ENCODE peak calls at places on chromosomes 13 and 19, in nine cellular contexts. One of them, this sample, is unnamed.

GRCh38 chr13:109782823-109783411 is 3.5 kb downstream of the IRS2 start:
- DNase-seq in HTR-8/SVneo: no peak
- DNase-seq in A549: no peak
- DNase-seq in activated T-helper 1 cell treated with anti-CD3 and anti-CD28 coated beads, Interleukin-12 subunit alpha, Interleukin-12 subunit beta, Interleukin-2, Interleukin-4 antibody, amounts not matched to agents 30 ng/mL and 10 ng/mL and 1 ng/mL, durations not matched to agents 14 hours and 24 hours and 36 hours: no peak
- DNase-seq in amygdala: no peak
- DNase-seq in stimulated activated CD8-positive, alpha-beta memory T cell treated with anti-CD3 and anti-CD28 coated beads, Interleukin-15, amount 100 ng/mL, for 24 hours: no peak
- DNase-seq in mammary epithelial cell: no peak
- DNase-seq in uterus: no peak
- DNase-seq in cardiac fibroblast: no peak
- DNase-seq in this sample: no peak

GRCh38 chr19:8050274-8051096 is 2.1 kb upstream of the CCL25 start:
- DNase-seq in HTR-8/SVneo: peak
- DNase-seq in A549: peak
- DNase-seq in activated T-helper 1 cell treated with anti-CD3 and anti-CD28 coated beads, Interleukin-12 subunit alpha, Interleukin-12 subunit beta, Interleukin-2, Interleukin-4 antibody, amounts not matched to agents 30 ng/mL and 10 ng/mL and 1 ng/mL, durations not matched to agents 14 hours and 24 hours and 36 hours: peak
- DNase-seq in amygdala: peak
- DNase-seq in stimulated activated CD8-positive, alpha-beta memory T cell treated with anti-CD3 and anti-CD28 coated beads, Interleukin-15, amount 100 ng/mL, for 24 hours: peak
- DNase-seq in mammary epithelial cell: peak
- DNase-seq in uterus: peak
- DNase-seq in cardiac fibroblast: peak
- DNase-seq in this sample: peak

GRCh38 chr19:29724102-29724641 is 9.1 kb upstream of the C19orf12 start:
- DNase-seq in HTR-8/SVneo: no peak
- DNase-seq in A549: no peak
- DNase-seq in activated T-helper 1 cell treated with anti-CD3 and anti-CD28 coated beads, Interleukin-12 subunit alpha, Interleukin-12 subunit beta, Interleukin-2, Interleukin-4 antibody, amounts not matched to agents 30 ng/mL and 10 ng/mL and 1 ng/mL, durations not matched to agents 14 hours and 24 hours and 36 hours: no peak
- DNase-seq in amygdala: no peak
- DNase-seq in stimulated activated CD8-positive, alpha-beta memory T cell treated with anti-CD3 and anti-CD28 coated beads, Interleukin-15, amount 100 ng/mL, for 24 hours: no peak
- DNase-seq in mammary epithelial cell: no peak
- DNase-seq in uterus: no peak
- DNase-seq in cardiac fibroblast: peak
- DNase-seq in this sample: no peak

GRCh38 chr13:37059136-37059847 is at the start of gene SUPT20H:
- DNase-seq in HTR-8/SVneo: peak
- DNase-seq in A549: peak
- DNase-seq in activated T-helper 1 cell treated with anti-CD3 and anti-CD28 coated beads, Interleukin-12 subunit alpha, Interleukin-12 subunit beta, Interleukin-2, Interleukin-4 antibody, amounts not matched to agents 30 ng/mL and 10 ng/mL and 1 ng/mL, durations not matched to agents 14 hours and 24 hours and 36 hours: peak
- DNase-seq in amygdala: peak
- DNase-seq in stimulated activated CD8-positive, alpha-beta memory T cell treated with anti-CD3 and anti-CD28 coated beads, Interleukin-15, amount 100 ng/mL, for 24 hours: peak
- DNase-seq in mammary epithelial cell: peak
- DNase-seq in uterus: peak
- DNase-seq in cardiac fibroblast: peak
- DNase-seq in this sample: peak

GRCh38 chr19:18717601-18718000 is 34.1 kb downstream of the CRTC1 start:
- DNase-seq in HTR-8/SVneo: no peak
- DNase-seq in A549: no peak
- DNase-seq in activated T-helper 1 cell treated with anti-CD3 and anti-CD28 coated beads, Interleukin-12 subunit alpha, Interleukin-12 subunit beta, Interleukin-2, Interleukin-4 antibody, amounts not matched to agents 30 ng/mL and 10 ng/mL and 1 ng/mL, durations not matched to agents 14 hours and 24 hours and 36 hours: no peak
- DNase-seq in amygdala: no peak
- DNase-seq in stimulated activated CD8-positive, alpha-beta memory T cell treated with anti-CD3 and anti-CD28 coated beads, Interleukin-15, amount 100 ng/mL, for 24 hours: no peak
- DNase-seq in mammary epithelial cell: no peak
- DNase-seq in uterus: no peak
- DNase-seq in cardiac fibroblast: no peak
- DNase-seq in this sample: no peak

GRCh38 chr19:55651236-55651635 is 3.2 kb downstream of the CCDC106 start:
- DNase-seq in HTR-8/SVneo: no peak
- DNase-seq in A549: no peak
- DNase-seq in activated T-helper 1 cell treated with anti-CD3 and anti-CD28 coated beads, Interleukin-12 subunit alpha, Interleukin-12 subunit beta, Interleukin-2, Interleukin-4 antibody, amounts not matched to agents 30 ng/mL and 10 ng/mL and 1 ng/mL, durations not matched to agents 14 hours and 24 hours and 36 hours: no peak
- DNase-seq in amygdala: no peak
- DNase-seq in stimulated activated CD8-positive, alpha-beta memory T cell treated with anti-CD3 and anti-CD28 coated beads, Interleukin-15, amount 100 ng/mL, for 24 hours: no peak
- DNase-seq in mammary epithelial cell: no peak
- DNase-seq in uterus: no peak
- DNase-seq in cardiac fibroblast: no peak
- DNase-seq in this sample: no peak

GRCh38 chr13:101384929-101385328 is 31.4 kb downstream of the NALCN start:
- DNase-seq in HTR-8/SVneo: no peak
- DNase-seq in A549: no peak
- DNase-seq in activated T-helper 1 cell treated with anti-CD3 and anti-CD28 coated beads, Interleukin-12 subunit alpha, Interleukin-12 subunit beta, Interleukin-2, Interleukin-4 antibody, amounts not matched to agents 30 ng/mL and 10 ng/mL and 1 ng/mL, durations not matched to agents 14 hours and 24 hours and 36 hours: no peak
- DNase-seq in amygdala: no peak
- DNase-seq in stimulated activated CD8-positive, alpha-beta memory T cell treated with anti-CD3 and anti-CD28 coated beads, Interleukin-15, amount 100 ng/mL, for 24 hours: no peak
- DNase-seq in mammary epithelial cell: no peak
- DNase-seq in uterus: no peak
- DNase-seq in cardiac fibroblast: no peak
- DNase-seq in this sample: no peak

GRCh38 chr19:23996549-23996948 is 81.9 kb downstream of the ZNF726 start:
- DNase-seq in HTR-8/SVneo: no peak
- DNase-seq in A549: peak
- DNase-seq in activated T-helper 1 cell treated with anti-CD3 and anti-CD28 coated beads, Interleukin-12 subunit alpha, Interleukin-12 subunit beta, Interleukin-2, Interleukin-4 antibody, amounts not matched to agents 30 ng/mL and 10 ng/mL and 1 ng/mL, durations not matched to agents 14 hours and 24 hours and 36 hours: no peak
- DNase-seq in amygdala: no peak
- DNase-seq in stimulated activated CD8-positive, alpha-beta memory T cell treated with anti-CD3 and anti-CD28 coated beads, Interleukin-15, amount 100 ng/mL, for 24 hours: no peak
- DNase-seq in mammary epithelial cell: no peak
- DNase-seq in uterus: no peak
- DNase-seq in cardiac fibroblast: peak
- DNase-seq in this sample: peak

GRCh38 chr19:2678043-2678671 is 24.3 kb downstream of the GNG7 start:
- DNase-seq in HTR-8/SVneo: no peak
- DNase-seq in A549: no peak
- DNase-seq in activated T-helper 1 cell treated with anti-CD3 and anti-CD28 coated beads, Interleukin-12 subunit alpha, Interleukin-12 subunit beta, Interleukin-2, Interleukin-4 antibody, amounts not matched to agents 30 ng/mL and 10 ng/mL and 1 ng/mL, durations not matched to agents 14 hours and 24 hours and 36 hours: no peak
- DNase-seq in amygdala: no peak
- DNase-seq in stimulated activated CD8-positive, alpha-beta memory T cell treated with anti-CD3 and anti-CD28 coated beads, Interleukin-15, amount 100 ng/mL, for 24 hours: no peak
- DNase-seq in mammary epithelial cell: no peak
- DNase-seq in uterus: no peak
- DNase-seq in cardiac fibroblast: no peak
- DNase-seq in this sample: no peak

GRCh38 chr19:18848860-18849661 is 17.3 kb downstream of the UPF1 start:
- DNase-seq in HTR-8/SVneo: no peak
- DNase-seq in A549: no peak
- DNase-seq in activated T-helper 1 cell treated with anti-CD3 and anti-CD28 coated beads, Interleukin-12 subunit alpha, Interleukin-12 subunit beta, Interleukin-2, Interleukin-4 antibody, amounts not matched to agents 30 ng/mL and 10 ng/mL and 1 ng/mL, durations not matched to agents 14 hours and 24 hours and 36 hours: no peak
- DNase-seq in amygdala: peak
- DNase-seq in stimulated activated CD8-positive, alpha-beta memory T cell treated with anti-CD3 and anti-CD28 coated beads, Interleukin-15, amount 100 ng/mL, for 24 hours: no peak
- DNase-seq in mammary epithelial cell: peak
- DNase-seq in uterus: peak
- DNase-seq in cardiac fibroblast: peak
- DNase-seq in this sample: no peak

GRCh38 chr13:21616880-21617279 is 12.9 kb upstream of the MICU2 start:
- DNase-seq in HTR-8/SVneo: no peak
- DNase-seq in A549: no peak
- DNase-seq in activated T-helper 1 cell treated with anti-CD3 and anti-CD28 coated beads, Interleukin-12 subunit alpha, Interleukin-12 subunit beta, Interleukin-2, Interleukin-4 antibody, amounts not matched to agents 30 ng/mL and 10 ng/mL and 1 ng/mL, durations not matched to agents 14 hours and 24 hours and 36 hours: no peak
- DNase-seq in amygdala: no peak
- DNase-seq in stimulated activated CD8-positive, alpha-beta memory T cell treated with anti-CD3 and anti-CD28 coated beads, Interleukin-15, amount 100 ng/mL, for 24 hours: no peak
- DNase-seq in mammary epithelial cell: no peak
- DNase-seq in uterus: no peak
- DNase-seq in cardiac fibroblast: no peak
- DNase-seq in this sample: no peak

GRCh38 chr13:30745917-30746686 is 10.8 kb downstream of the ALOX5AP start:
- DNase-seq in HTR-8/SVneo: no peak
- DNase-seq in A549: no peak
- DNase-seq in activated T-helper 1 cell treated with anti-CD3 and anti-CD28 coated beads, Interleukin-12 subunit alpha, Interleukin-12 subunit beta, Interleukin-2, Interleukin-4 antibody, amounts not matched to agents 30 ng/mL and 10 ng/mL and 1 ng/mL, durations not matched to agents 14 hours and 24 hours and 36 hours: no peak
- DNase-seq in amygdala: no peak
- DNase-seq in stimulated activated CD8-positive, alpha-beta memory T cell treated with anti-CD3 and anti-CD28 coated beads, Interleukin-15, amount 100 ng/mL, for 24 hours: no peak
- DNase-seq in mammary epithelial cell: peak
- DNase-seq in uterus: no peak
- DNase-seq in cardiac fibroblast: no peak
- DNase-seq in this sample: no peak

GRCh38 chr13:60654405-60654804 is 257.4 kb downstream of the TDRD3 start:
- DNase-seq in HTR-8/SVneo: peak
- DNase-seq in A549: peak
- DNase-seq in activated T-helper 1 cell treated with anti-CD3 and anti-CD28 coated beads, Interleukin-12 subunit alpha, Interleukin-12 subunit beta, Interleukin-2, Interleukin-4 antibody, amounts not matched to agents 30 ng/mL and 10 ng/mL and 1 ng/mL, durations not matched to agents 14 hours and 24 hours and 36 hours: no peak
- DNase-seq in amygdala: no peak
- DNase-seq in stimulated activated CD8-positive, alpha-beta memory T cell treated with anti-CD3 and anti-CD28 coated beads, Interleukin-15, amount 100 ng/mL, for 24 hours: no peak
- DNase-seq in mammary epithelial cell: no peak
- DNase-seq in uterus: no peak
- DNase-seq in cardiac fibroblast: peak
- DNase-seq in this sample: peak

GRCh38 chr13:40245567-40245966 is 420.9 kb downstream of the FOXO1 start:
- DNase-seq in HTR-8/SVneo: no peak
- DNase-seq in A549: no peak
- DNase-seq in activated T-helper 1 cell treated with anti-CD3 and anti-CD28 coated beads, Interleukin-12 subunit alpha, Interleukin-12 subunit beta, Interleukin-2, Interleukin-4 antibody, amounts not matched to agents 30 ng/mL and 10 ng/mL and 1 ng/mL, durations not matched to agents 14 hours and 24 hours and 36 hours: no peak
- DNase-seq in amygdala: no peak
- DNase-seq in stimulated activated CD8-positive, alpha-beta memory T cell treated with anti-CD3 and anti-CD28 coated beads, Interleukin-15, amount 100 ng/mL, for 24 hours: no peak
- DNase-seq in mammary epithelial cell: no peak
- DNase-seq in uterus: no peak
- DNase-seq in cardiac fibroblast: no peak
- DNase-seq in this sample: no peak

GRCh38 chr13:113076681-113077401 is 28.8 kb upstream of the F7 start:
- DNase-seq in HTR-8/SVneo: no peak
- DNase-seq in A549: no peak
- DNase-seq in activated T-helper 1 cell treated with anti-CD3 and anti-CD28 coated beads, Interleukin-12 subunit alpha, Interleukin-12 subunit beta, Interleukin-2, Interleukin-4 antibody, amounts not matched to agents 30 ng/mL and 10 ng/mL and 1 ng/mL, durations not matched to agents 14 hours and 24 hours and 36 hours: no peak
- DNase-seq in amygdala: no peak
- DNase-seq in stimulated activated CD8-positive, alpha-beta memory T cell treated with anti-CD3 and anti-CD28 coated beads, Interleukin-15, amount 100 ng/mL, for 24 hours: no peak
- DNase-seq in mammary epithelial cell: no peak
- DNase-seq in uterus: no peak
- DNase-seq in cardiac fibroblast: no peak
- DNase-seq in this sample: no peak

GRCh38 chr19:33214621-33215020 is 11.0 kb downstream of the SLC7A10 start:
- DNase-seq in HTR-8/SVneo: peak
- DNase-seq in A549: peak
- DNase-seq in activated T-helper 1 cell treated with anti-CD3 and anti-CD28 coated beads, Interleukin-12 subunit alpha, Interleukin-12 subunit beta, Interleukin-2, Interleukin-4 antibody, amounts not matched to agents 30 ng/mL and 10 ng/mL and 1 ng/mL, durations not matched to agents 14 hours and 24 hours and 36 hours: no peak
- DNase-seq in amygdala: no peak
- DNase-seq in stimulated activated CD8-positive, alpha-beta memory T cell treated with anti-CD3 and anti-CD28 coated beads, Interleukin-15, amount 100 ng/mL, for 24 hours: no peak
- DNase-seq in mammary epithelial cell: peak
- DNase-seq in uterus: no peak
- DNase-seq in cardiac fibroblast: peak
- DNase-seq in this sample: peak

GRCh38 chr19:3184847-3185481 is 766 bp upstream of the NCLN start:
- DNase-seq in HTR-8/SVneo: peak
- DNase-seq in A549: no peak
- DNase-seq in activated T-helper 1 cell treated with anti-CD3 and anti-CD28 coated beads, Interleukin-12 subunit alpha, Interleukin-12 subunit beta, Interleukin-2, Interleukin-4 antibody, amounts not matched to agents 30 ng/mL and 10 ng/mL and 1 ng/mL, durations not matched to agents 14 hours and 24 hours and 36 hours: no peak
- DNase-seq in amygdala: peak
- DNase-seq in stimulated activated CD8-positive, alpha-beta memory T cell treated with anti-CD3 and anti-CD28 coated beads, Interleukin-15, amount 100 ng/mL, for 24 hours: peak
- DNase-seq in mammary epithelial cell: no peak
- DNase-seq in uterus: peak
- DNase-seq in cardiac fibroblast: no peak
- DNase-seq in this sample: no peak

GRCh38 chr19:1605236-1606137 is at the start of gene UQCR11:
- DNase-seq in HTR-8/SVneo: peak
- DNase-seq in A549: peak
- DNase-seq in activated T-helper 1 cell treated with anti-CD3 and anti-CD28 coated beads, Interleukin-12 subunit alpha, Interleukin-12 subunit beta, Interleukin-2, Interleukin-4 antibody, amounts not matched to agents 30 ng/mL and 10 ng/mL and 1 ng/mL, durations not matched to agents 14 hours and 24 hours and 36 hours: peak
- DNase-seq in amygdala: peak
- DNase-seq in stimulated activated CD8-positive, alpha-beta memory T cell treated with anti-CD3 and anti-CD28 coated beads, Interleukin-15, amount 100 ng/mL, for 24 hours: peak
- DNase-seq in mammary epithelial cell: peak
- DNase-seq in uterus: peak
- DNase-seq in cardiac fibroblast: peak
- DNase-seq in this sample: peak

GRCh38 chr13:79380943-79381445 is 25.1 kb downstream of the RBM26 start:
- DNase-seq in HTR-8/SVneo: no peak
- DNase-seq in A549: no peak
- DNase-seq in activated T-helper 1 cell treated with anti-CD3 and anti-CD28 coated beads, Interleukin-12 subunit alpha, Interleukin-12 subunit beta, Interleukin-2, Interleukin-4 antibody, amounts not matched to agents 30 ng/mL and 10 ng/mL and 1 ng/mL, durations not matched to agents 14 hours and 24 hours and 36 hours: no peak
- DNase-seq in amygdala: no peak
- DNase-seq in stimulated activated CD8-positive, alpha-beta memory T cell treated with anti-CD3 and anti-CD28 coated beads, Interleukin-15, amount 100 ng/mL, for 24 hours: no peak
- DNase-seq in mammary epithelial cell: no peak
- DNase-seq in uterus: no peak
- DNase-seq in cardiac fibroblast: no peak
- DNase-seq in this sample: no peak

GRCh38 chr13:110435331-110435730 is 126.2 kb downstream of the RAB20 start:
- DNase-seq in HTR-8/SVneo: no peak
- DNase-seq in A549: no peak
- DNase-seq in activated T-helper 1 cell treated with anti-CD3 and anti-CD28 coated beads, Interleukin-12 subunit alpha, Interleukin-12 subunit beta, Interleukin-2, Interleukin-4 antibody, amounts not matched to agents 30 ng/mL and 10 ng/mL and 1 ng/mL, durations not matched to agents 14 hours and 24 hours and 36 hours: no peak
- DNase-seq in amygdala: no peak
- DNase-seq in stimulated activated CD8-positive, alpha-beta memory T cell treated with anti-CD3 and anti-CD28 coated beads, Interleukin-15, amount 100 ng/mL, for 24 hours: no peak
- DNase-seq in mammary epithelial cell: no peak
- DNase-seq in uterus: no peak
- DNase-seq in cardiac fibroblast: no peak
- DNase-seq in this sample: no peak

This sample was measured in MCF 10A.